ENCODE peak calls at places on chromosomes 7 and 10, in five cellular contexts. J is mesenchymal stem cell; Y is transverse colon; K is CD8-positive, alpha-beta T cell; I is right atrium auricular region. U is an unnamed sample. For H3K36me3, the result is how much of the 10 kb centered on the place peaks cover.

GRCh38 chr7:72751978-72752377 is 76.0 kb downstream of the TYW1B start:
- DNase-seq in I (no peak), J (peak), Y (no peak), K (no peak), U (no peak)

GRCh38 chr10:88743999-88744398 is 15.8 kb upstream of the LIPN start:
- DNase-seq in Y (no peak), J (no peak), K (no peak), I (no peak), U (no peak)

GRCh38 chr7:51430480-51431086 is 114.0 kb upstream of the COBL start:
- DNase-seq in I (no peak), K (peak), J (peak), Y (peak), U (no peak)

GRCh38 chr7:107874605-107875446 is 16.2 kb upstream of the DLD start:
- DNase-seq in Y (peak), K (no peak), J (peak), I (no peak), U (peak)

GRCh38 chr10:17033529-17034250 is 95.9 kb downstream of the CUBN start:
- DNase-seq in Y (no peak), K (no peak), I (no peak), J (no peak), U (no peak)

GRCh38 chr7:157018997-157019591 is 8.6 kb upstream of the MNX1 start:
- DNase-seq in I (no peak), J (no peak), K (no peak), Y (no peak), U (no peak)

GRCh38 chr10:113357688-113358306 is 195.1 kb upstream of the HABP2 start:
- DNase-seq in I (no peak), Y (no peak), K (no peak), J (no peak), U (no peak)

GRCh38 chr7:24885305-24885704 is 94.7 kb downstream of the OSBPL3 start:
- DNase-seq in K (no peak), J (no peak), I (no peak), Y (no peak), U (no peak)

GRCh38 chr7:2104107-2104710 is 128.5 kb downstream of the MAD1L1 start:
- DNase-seq in Y (peak), J (peak), I (peak), K (peak), U (peak)

GRCh38 chr7:7223250-7223649 is 40.9 kb downstream of the C1GALT1 start:
- DNase-seq in K (no peak), J (no peak), I (no peak), Y (no peak), U (no peak)

GRCh38 chr7:16528520-16528919 is 1.9 kb downstream of the LRRC72 start:
- DNase-seq in I (no peak), Y (no peak), K (no peak), J (no peak), U (no peak)

GRCh38 chr7:6460990-6461584 is 13.3 kb upstream of the DAGLB start:
- DNase-seq in J (no peak), Y (no peak), K (no peak), I (no peak), U (no peak)

GRCh38 chr7:50679218-50680007 is 103.3 kb downstream of the GRB10 start:
- DNase-seq in J (peak), Y (no peak), K (no peak), I (no peak), U (no peak)

GRCh38 chr10:56928717-56929116 is 567.7 kb upstream of the ZWINT start:
- DNase-seq in I (no peak), K (no peak), Y (no peak), J (peak), U (no peak)

GRCh38 chr7:108570146-108570755 is 577 bp downstream of the DNAJB9 start:
- DNase-seq in Y (peak), J (peak), I (peak), K (peak), U (peak)

GRCh38 chr10:109978481-109978880 is 29.3 kb upstream of the ADD3 start:
- DNase-seq in K (peak), J (peak), I (no peak), Y (peak), U (peak)

GRCh38 chr10:1163204-1163660 is 107.0 kb downstream of the WDR37 start:
- DNase-seq in I (no peak), J (no peak), K (no peak), Y (no peak), U (no peak)

GRCh38 chr10:108801775-108802516 is 1121.4 kb downstream of the XPNPEP1 start:
- DNase-seq in Y (no peak), J (peak), K (no peak), I (no peak), U (no peak)

GRCh38 chr7:111025013-111025412 is 65.9 kb upstream of the LRRN3 start:
- DNase-seq in J (no peak), I (no peak), Y (no peak), K (peak), U (peak)

GRCh38 chr10:1661861-1662260 is 75.5 kb downstream of the ADARB2 start:
- DNase-seq in Y (no peak), K (no peak), I (no peak), J (no peak), U (no peak)

GRCh38 chr10:72353028-72353962 is 1.4 kb downstream of the DNAJB12 start:
- DNase-seq in J (peak), K (no peak), I (no peak), Y (no peak), U (no peak)

GRCh38 chr10:79399242-79399831 is 46.1 kb downstream of the ZCCHC24 start:
- DNase-seq in I (peak), K (no peak), Y (peak), J (peak), U (no peak)

GRCh38 chr7:36119005-36119711 is 33.9 kb upstream of the EEPD1 start:
- DNase-seq in K (no peak), I (no peak), Y (peak), J (peak), U (no peak)

GRCh38 chr10:74963549-74963948 is 137.1 kb downstream of the KAT6B start:
- DNase-seq in J (no peak), Y (no peak), I (no peak), K (no peak), U (no peak)

GRCh38 chr10:8400151-8400550 is 345.7 kb downstream of the GATA3 start:
- DNase-seq in Y (no peak), J (no peak), K (no peak), I (no peak), U (no peak)

GRCh38 chr7:4556868-4557620 is 125.1 kb upstream of the FOXK1 start:
- DNase-seq in J (no peak), I (no peak), Y (no peak), K (no peak), U (no peak)
- H3K27ac ChIP-seq in J (no peak), I (no peak), Y (no peak), K (no peak), U (no peak)

DNA sequence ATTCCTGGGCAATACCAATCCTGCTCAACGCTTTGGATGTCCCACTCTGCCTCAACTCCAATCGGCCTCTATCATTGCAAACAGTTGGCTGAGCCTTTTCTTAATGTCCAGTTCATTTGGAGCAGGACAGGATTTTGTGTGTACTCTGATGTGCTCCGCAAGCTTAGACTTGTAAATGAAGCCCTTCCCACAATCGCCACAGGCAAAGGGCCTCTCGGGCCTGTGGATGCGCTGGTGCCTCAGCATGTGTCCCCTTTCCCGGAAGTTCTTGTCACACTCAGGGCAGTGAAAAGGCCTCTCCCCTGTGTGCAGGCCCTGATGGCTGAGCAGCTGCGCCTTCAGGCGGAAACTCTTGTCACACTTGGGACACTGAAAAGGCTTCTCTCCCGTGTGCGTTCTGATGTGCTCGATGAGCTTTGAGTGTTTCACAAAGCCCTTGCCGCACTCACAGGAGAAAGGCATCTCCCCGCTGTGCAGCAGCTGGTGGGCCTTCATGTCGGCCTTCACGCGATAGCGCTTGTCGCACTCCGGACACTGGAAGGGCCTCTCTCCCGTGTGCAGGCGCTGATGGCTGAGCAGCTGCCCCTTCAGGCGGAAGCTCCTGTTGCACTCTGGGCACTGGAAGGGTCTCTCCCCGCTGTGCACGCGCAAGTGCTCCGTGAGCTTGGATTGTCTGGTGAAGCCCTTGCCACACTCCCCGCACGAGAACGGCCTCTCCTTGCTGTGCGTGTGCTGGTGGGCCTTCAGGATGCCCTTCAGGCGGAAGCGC is 20.0 kb downstream of the ZNF786 start:
- DNase-seq in K (no peak), I (no peak), J (no peak), Y (no peak), U (no peak)
- H3K36me3 ChIP-seq in K (under half), I (under half), J (under half), Y (under half), U (under half)

GRCh38 chr10:70295946-70296345 is 12.1 kb upstream of the NPFFR1 start:
- DNase-seq in J (no peak), I (no peak), Y (no peak), K (no peak), U (no peak)
- H3K27ac ChIP-seq in J (no peak), I (peak), Y (peak), K (no peak), U (no peak)

DNA sequence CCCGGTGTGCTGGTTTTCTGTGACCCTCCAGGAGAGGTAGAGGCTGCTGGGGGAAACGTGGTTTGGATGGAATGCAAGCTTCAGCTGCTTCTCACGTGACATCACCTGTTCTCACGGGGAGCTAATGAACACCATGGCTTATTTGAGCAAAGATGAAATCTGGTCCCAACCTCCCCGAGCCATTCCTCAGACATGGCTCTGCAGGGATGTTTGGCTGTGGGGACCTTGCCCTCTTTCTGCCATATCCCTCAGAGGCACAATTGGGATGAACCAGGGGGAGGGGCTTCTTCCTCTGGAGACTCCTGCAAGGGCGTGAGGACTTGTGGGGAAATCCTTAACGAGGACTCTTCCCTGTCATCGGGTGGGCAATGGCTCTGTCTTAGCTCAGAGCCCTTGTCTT is 236.8 kb downstream of the TCERG1L start:
- DNase-seq in J (no peak), I (no peak), Y (no peak), K (no peak), U (no peak)
- H3K36me3 ChIP-seq in J (under half), I (under half), Y (under half), K (under half), U (under half)

GRCh38 chr10:93095225-93095624 is 21.5 kb downstream of the CYP26A1 start:
- DNase-seq in K (no peak), Y (no peak), I (peak), J (no peak), U (no peak)

GRCh38 chr10:93097386-93097785 is 23.7 kb downstream of the CYP26A1 start:
- DNase-seq in Y (no peak), K (no peak), J (no peak), I (peak), U (no peak)

GRCh38 chr10:93096901-93097300 is 23.2 kb downstream of the CYP26A1 start:
- DNase-seq in K (no peak), I (peak), J (no peak), Y (no peak), U (no peak)

GRCh38 chr10:93103953-93104352 is 30.3 kb downstream of the CYP26A1 start:
- DNase-seq in J (no peak), Y (no peak), I (no peak), K (no peak), U (no peak)

GRCh38 chr10:93098816-93099215 is 25.1 kb downstream of the CYP26A1 start:
- DNase-seq in J (no peak), K (no peak), Y (no peak), I (peak), U (no peak)
- H3K27ac ChIP-seq in J (no peak), K (no peak), Y (no peak), I (no peak), U (no peak)

U was measured in CD4-positive, CD25-positive, alpha-beta regulatory T cell.